ENCODE peak calls at places on chromosome 21, in seven cellular contexts. A is ovary; C is heart left ventricle; M is CD8-positive, alpha-beta T cell; S is pancreas; Y is GM23248; Q is esophagus muscularis mucosa. F is an unnamed sample.

GRCh38 chr21:46113497-46114176 is 15.7 kb downstream of the COL6A2 start:
- DNase-seq in A (no peak), C (no peak), M (no peak), S (peak; percentile 10), Y (no peak), Q (no peak), F (no peak)

GRCh38 chr21:9839011-9839661 is 682.2 kb upstream of the TPTE start:
- DNase-seq in A (peak; percentile 22), C (no peak), M (no peak), S (no peak), Y (no peak), Q (peak; percentile 93), F (no peak)

GRCh38 chr21:17763286-17764037 is 55.7 kb downstream of the C21orf91 start:
- DNase-seq in A (no peak), C (no peak), M (no peak), S (no peak), Y (no peak), Q (no peak), F (no peak)

GRCh38 chr21:43988506-43989230 is 23.4 kb upstream of the TRAPPC10 start:
- DNase-seq in A (no peak), C (no peak), M (no peak), S (no peak), Y (no peak), Q (no peak), F (no peak)

GRCh38 chr21:28818663-28819278 is 173.9 kb downstream of the LTN1 start:
- DNase-seq in A (no peak), C (no peak), M (no peak), S (no peak), Y (peak; percentile 50), Q (no peak), F (no peak)

GRCh38 chr21:32240708-32241433 is 38.0 kb downstream of the MIS18A start:
- DNase-seq in A (no peak), C (no peak), M (no peak), S (no peak), Y (no peak), Q (no peak), F (no peak)

GRCh38 chr21:41249476-41249875 is 67.1 kb upstream of the FAM3B start:
- DNase-seq in A (no peak), C (no peak), M (no peak), S (no peak), Y (no peak), Q (peak; percentile 81), F (no peak)

GRCh38 chr21:33299181-33299752 is 25.5 kb upstream of the IFNAR1 start:
- DNase-seq in A (no peak), C (no peak), M (peak; percentile 9), S (no peak), Y (no peak), Q (no peak), F (peak; percentile 31)

GRCh38 chr21:32329331-32329730 is 30.7 kb downstream of the MRAP start:
- DNase-seq in A (peak; percentile 44), C (no peak), M (no peak), S (no peak), Y (peak; percentile 82), Q (no peak), F (no peak)

GRCh38 chr21:33901421-33902288 is 13.9 kb downstream of the ATP5PO start:
- DNase-seq in A (peak; percentile 32), C (peak; percentile 23), M (no peak), S (no peak), Y (peak; percentile 78), Q (no peak), F (no peak)

GRCh38 chr21:43881918-43882317 is 16.9 kb downstream of the AGPAT3 start:
- DNase-seq in A (no peak), C (no peak), M (no peak), S (no peak), Y (no peak), Q (no peak), F (no peak)

GRCh38 chr21:45572783-45573451 is 30.7 kb upstream of the SLC19A1 start:
- DNase-seq in A (no peak), C (no peak), M (no peak), S (no peak), Y (no peak), Q (no peak), F (no peak)

GRCh38 chr21:36744560-36745231 is 45.8 kb downstream of the SIM2 start:
- DNase-seq in A (no peak), C (no peak), M (no peak), S (no peak), Y (no peak), Q (no peak), F (no peak)

GRCh38 chr21:36749935-36750578 is 51.1 kb downstream of the SIM2 start:
- DNase-seq in A (no peak), C (no peak), M (no peak), S (no peak), Y (peak; percentile 40), Q (no peak), F (no peak)

GRCh38 chr21:36747815-36748381 is 49.0 kb downstream of the SIM2 start:
- DNase-seq in A (no peak), C (peak; percentile 39), M (no peak), S (peak; percentile 48), Y (peak; percentile 68), Q (no peak), F (peak; percentile 54)

GRCh38 chr21:36745459-36745858 is 46.5 kb downstream of the SIM2 start:
- DNase-seq in A (no peak), C (no peak), M (no peak), S (no peak), Y (no peak), Q (no peak), F (no peak)

GRCh38 chr21:36747114-36747814 is 48.3 kb downstream of the SIM2 start:
- DNase-seq in A (no peak), C (no peak), M (no peak), S (no peak), Y (peak; percentile 27), Q (no peak), F (no peak)
- H3K4me3 ChIP-seq in A (no peak overlapping the region), C (peak overlapping the region; percentile 24), M (no peak overlapping the region), S (peak overlapping the region; percentile 18), Y (peak overlapping the region; percentile 55), Q (peak overlapping the region; percentile 50), F (no peak overlapping the region)

GRCh38 chr21:39348355-39349210 is at the start of gene HMGN1:
- DNase-seq in A (peak; percentile 88), C (peak; percentile 88), M (peak; percentile 81), S (peak; percentile 90), Y (peak; percentile 95), Q (peak; percentile 94), F (peak; percentile 89)

GRCh38 chr21:39347537-39347936 is 1.4 kb downstream of the HMGN1 start:
- DNase-seq in A (no peak), C (no peak), M (no peak), S (no peak), Y (peak; percentile 10), Q (no peak), F (no peak)

GRCh38 chr21:39345440-39345839 is 3.4 kb downstream of the HMGN1 start:
- DNase-seq in A (no peak), C (no peak), M (no peak), S (no peak), Y (no peak), Q (no peak), F (no peak)

GRCh38 chr21:39348040-39348354 is 891 bp downstream of the HMGN1 start:
- DNase-seq in A (no peak), C (no peak), M (no peak), S (no peak), Y (no peak), Q (no peak), F (no peak)

DNA sequence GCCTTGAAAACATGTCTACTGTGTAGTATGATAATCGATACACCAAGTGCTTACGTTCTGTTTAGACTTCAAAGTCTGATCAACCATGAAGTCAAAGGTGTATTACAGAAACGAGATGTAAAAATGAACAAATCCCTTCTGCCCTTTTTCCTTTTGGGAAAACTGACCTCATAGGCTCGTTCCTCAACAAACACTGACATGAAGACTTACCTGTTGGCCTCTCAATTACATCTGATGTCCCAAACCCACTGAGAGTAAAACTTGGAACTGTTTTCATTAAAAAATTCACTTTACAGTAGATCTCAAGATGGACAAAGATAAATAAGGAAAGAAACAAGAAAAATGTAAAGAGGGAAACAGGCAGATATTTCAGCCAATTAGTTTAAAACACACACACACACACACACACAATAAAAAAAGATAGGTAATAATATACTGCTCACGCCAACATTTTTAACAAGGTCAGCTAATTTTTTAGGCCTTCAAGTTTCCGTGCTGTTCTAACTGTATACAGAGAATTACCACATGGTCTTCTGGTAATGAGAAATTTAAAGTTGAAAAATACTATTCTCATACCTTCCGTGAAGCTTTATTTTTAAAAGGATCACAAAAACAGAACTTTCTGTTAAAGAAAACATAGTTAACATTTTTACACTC is 2.1 kb downstream of the HMGN1 start:
- DNase-seq in A (no peak), C (no peak), M (no peak), S (no peak), Y (no peak), Q (no peak), F (no peak)
- H3K27ac ChIP-seq in A (no peak overlapping the region), C (no peak overlapping the region), M (no peak overlapping the region), S (no peak overlapping the region), Y (no peak overlapping the region), Q (peak overlapping the region; percentile 94), F (no peak overlapping the region)

GRCh38 chr21:34909492-34910292 is 139.4 kb downstream of the RUNX1 start:
- DNase-seq in A (no peak), C (no peak), M (no peak), S (no peak), Y (peak; percentile 10), Q (no peak), F (no peak)

GRCh38 chr21:34908424-34909055 is 140.6 kb downstream of the RUNX1 start:
- DNase-seq in A (no peak), C (no peak), M (no peak), S (no peak), Y (peak; percentile 72), Q (no peak), F (peak; percentile 62)

GRCh38 chr21:34910396-34910795 is 138.7 kb downstream of the RUNX1 start:
- DNase-seq in A (no peak), C (no peak), M (no peak), S (no peak), Y (no peak), Q (no peak), F (no peak)

GRCh38 chr21:34906401-34906800 is 142.7 kb downstream of the RUNX1 start:
- DNase-seq in A (no peak), C (no peak), M (no peak), S (no peak), Y (no peak), Q (no peak), F (no peak)

DNA sequence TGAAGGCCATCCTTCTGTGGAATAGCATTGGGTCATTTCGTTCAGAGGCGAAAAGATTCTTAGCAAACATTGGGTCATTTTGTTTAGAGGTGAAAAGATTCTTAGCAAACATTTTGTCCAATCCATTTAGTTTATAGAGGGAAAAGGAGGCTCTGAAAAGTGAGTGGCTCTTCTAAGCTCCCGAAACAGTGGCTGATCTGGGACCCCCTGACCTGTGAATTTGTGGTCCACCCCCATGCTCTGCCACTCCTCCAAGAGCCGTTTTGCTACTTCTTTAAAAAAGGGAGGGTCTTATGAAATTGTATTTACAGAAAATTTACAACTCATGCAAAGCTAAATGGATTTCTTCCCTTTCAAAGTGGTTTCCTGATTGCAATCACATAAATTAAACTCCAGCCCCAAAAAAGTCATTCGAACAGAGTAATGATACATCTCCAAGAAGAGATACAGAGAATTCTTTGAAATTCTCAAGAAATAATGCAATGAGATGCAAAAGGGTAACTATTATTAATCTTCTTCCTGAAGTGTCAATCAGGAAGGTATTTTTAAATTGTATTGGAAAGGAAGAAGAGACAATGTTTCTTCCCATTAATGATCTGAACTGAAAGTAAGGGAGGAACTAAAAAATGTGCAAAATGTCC is 141.2 kb downstream of the RUNX1 start:
- DNase-seq in A (no peak), C (no peak), M (no peak), S (no peak), Y (no peak), Q (no peak), F (no peak)
- H3K4me3 ChIP-seq in A (no peak overlapping the region), C (no peak overlapping the region), M (no peak overlapping the region), S (no peak overlapping the region), Y (peak overlapping the region; percentile 24), Q (no peak overlapping the region), F (no peak overlapping the region)

GRCh38 chr21:36716836-36717235 is 17.9 kb downstream of the SIM2 start:
- DNase-seq in A (no peak), C (no peak), M (no peak), S (no peak), Y (no peak), Q (no peak), F (no peak)
- H3K27ac ChIP-seq in A (no peak overlapping the region), C (no peak overlapping the region), M (no peak overlapping the region), S (no peak overlapping the region), Y (no peak overlapping the region), Q (no peak overlapping the region), F (no peak overlapping the region)